ENCODE peak calls at places on chromosomes 6 and 20, in ten cellular contexts. E is nephron progenitor cell; S is WTC11; X is tibial artery; P is activated CD4-positive, alpha-beta T cell treated with anti-CD3 and anti-CD28 coated beads, Interleukin-2, amount 10 ng/mL, durations not matched to agents 7 days and 5 days; H is activated naive CD4-positive, alpha-beta T cell; Q is HTR-8/SVneo; O is effector memory CD8-positive, alpha-beta T cell; W is vagina; L is stimulated activated CD4-positive, alpha-beta T cell treated with anti-CD3 and anti-CD28 coated beads, TNF-alpha, amount 100 ng/mL, for 1 hour. J is an unnamed sample.

GRCh38 chr6:35754452-35755321 is 17.9 kb downstream of the ARMC12 start:
- DNase-seq in E (no peak), S (no peak), X (no peak), P (no peak), H (no peak), Q (no peak), O (no peak), W (no peak), L (no peak), J (no peak)

GRCh38 chr6:107098436-107099307 is 16.6 kb downstream of the BEND3 start:
- DNase-seq in E (no peak), S (no peak), X (no peak), P (no peak), H (no peak), Q (no peak), O (no peak), W (no peak), L (no peak), J (no peak)

GRCh38 chr6:9224539-9224938 is 789.2 kb upstream of the SLC35B3 start:
- DNase-seq in E (no peak), S (no peak), X (no peak), P (no peak), H (no peak), Q (no peak), O (no peak), W (no peak), L (no peak), J (no peak)

GRCh38 chr6:89197141-89197540 is 20.0 kb downstream of the GABRR1 start:
- DNase-seq in E (no peak), S (no peak), X (no peak), P (no peak), H (no peak), Q (no peak), O (no peak), W (no peak), L (no peak), J (no peak)

GRCh38 chr6:130933712-130934200 is 106.5 kb downstream of the SMLR1 start:
- DNase-seq in E (no peak), S (no peak), X (peak; percentile 51), P (no peak), H (no peak), Q (no peak), O (no peak), W (no peak), L (no peak), J (no peak)

GRCh38 chr6:113684382-113684901 is 172.7 kb upstream of the MARCKS start:
- DNase-seq in E (no peak), S (no peak), X (no peak), P (no peak), H (no peak), Q (no peak), O (no peak), W (no peak), L (no peak), J (no peak)

GRCh38 chr20:33180169-33180568 is 12.2 kb downstream of the BPIFA2 start:
- DNase-seq in E (no peak), S (no peak), X (no peak), P (no peak), H (no peak), Q (no peak), O (no peak), W (no peak), L (no peak), J (no peak)

GRCh38 chr6:150093397-150093796 is 24.5 kb upstream of the ULBP3 start:
- DNase-seq in E (no peak), S (no peak), X (no peak), P (no peak), H (no peak), Q (no peak), O (no peak), W (no peak), L (no peak), J (no peak)

GRCh38 chr6:35140991-35141720 is at the start of gene TCP11:
- DNase-seq in E (no peak), S (peak; percentile 68), X (no peak), P (peak; percentile 13), H (no peak), Q (no peak), O (no peak), W (no peak), L (no peak), J (no peak)

GRCh38 chr6:140208286-140208685 is 833.8 kb upstream of the CITED2 start:
- DNase-seq in E (no peak), S (no peak), X (no peak), P (no peak), H (no peak), Q (no peak), O (no peak), W (no peak), L (no peak), J (no peak)

GRCh38 chr6:75486850-75487568 is 6.6 kb downstream of the FILIP1 start:
- DNase-seq in E (no peak), S (no peak), X (no peak), P (no peak), H (no peak), Q (no peak), O (no peak), W (no peak), L (no peak), J (no peak)

J was measured in central memory CD8-positive, alpha-beta T cell.